ENCODE peak calls at places on chromosomes 1 and 21, in nine cellular contexts. E, Q, F, R, M, U, Z, H and V are unnamed samples.

GRCh38 chr1:106523448-106523847 is 533.0 kb upstream of the PRMT6 start:
- DNase-seq in E (no peak), Q (no peak), F (no peak), R (no peak), M (no peak), U (no peak), Z (no peak), H (no peak), V (peak)

GRCh38 chr1:57024855-57025254 is 59.0 kb upstream of the C8B start:
- DNase-seq in E (peak), Q (no peak), F (no peak), R (no peak), M (no peak), U (no peak), Z (no peak), H (no peak), V (no peak)

GRCh38 chr1:231983266-231984193 is 356.9 kb downstream of the DISC1 start:
- DNase-seq in E (no peak), Q (peak), F (no peak), R (no peak), M (no peak), U (no peak), Z (no peak), H (no peak), V (no peak)

GRCh38 chr1:214445846-214446614 is 105.4 kb downstream of the PTPN14 start:
- DNase-seq in E (no peak), Q (peak), F (peak), R (peak), M (no peak), U (peak), Z (no peak), H (peak), V (no peak)

GRCh38 chr1:76330993-76331603 is 256.6 kb downstream of the ST6GALNAC3 start:
- DNase-seq in E (no peak), Q (peak), F (peak), R (peak), M (peak), U (peak), Z (peak), H (peak), V (peak)

GRCh38 chr1:57307382-57307781 is 116.5 kb downstream of the DAB1 start:
- DNase-seq in E (no peak), Q (no peak), F (no peak), R (no peak), M (peak), U (peak), Z (peak), H (peak), V (no peak)

GRCh38 chr1:163528710-163529348 is 207.1 kb downstream of the NUF2 start:
- DNase-seq in E (no peak), Q (peak), F (peak), R (no peak), M (no peak), U (peak), Z (peak), H (no peak), V (no peak)

GRCh38 chr1:162854245-162854860 is 6.6 kb downstream of the CCDC190 start:
- DNase-seq in E (peak), Q (peak), F (peak), R (peak), M (peak), U (peak), Z (peak), H (peak), V (no peak)

GRCh38 chr1:167520711-167521206 is 2.4 kb upstream of the CD247 start:
- DNase-seq in E (no peak), Q (no peak), F (no peak), R (no peak), M (no peak), U (no peak), Z (no peak), H (no peak), V (no peak)

GRCh38 chr1:44801491-44802305 is 1.5 kb downstream of the PLK3 start:
- DNase-seq in E (no peak), Q (no peak), F (no peak), R (no peak), M (no peak), U (no peak), Z (no peak), H (no peak), V (no peak)

GRCh38 chr1:232905324-232906034 is 44.9 kb upstream of the NTPCR start:
- DNase-seq in E (no peak), Q (no peak), F (no peak), R (no peak), M (no peak), U (peak), Z (no peak), H (no peak), V (no peak)

GRCh38 chr1:196034080-196034706 is 574.0 kb downstream of the KCNT2 start:
- DNase-seq in E (no peak), Q (no peak), F (no peak), R (no peak), M (no peak), U (no peak), Z (no peak), H (no peak), V (peak)

GRCh38 chr1:94578856-94579255 is 37.3 kb upstream of the F3 start:
- DNase-seq in E (no peak), Q (no peak), F (no peak), R (no peak), M (no peak), U (no peak), Z (no peak), H (no peak), V (no peak)

GRCh38 chr1:62530516-62531154 is 66.7 kb upstream of the ANGPTL3 start:
- DNase-seq in E (peak), Q (no peak), F (no peak), R (no peak), M (no peak), U (peak), Z (peak), H (peak), V (peak)

GRCh38 chr1:119260504-119260903 is 108.1 kb upstream of the HAO2 start:
- DNase-seq in E (no peak), Q (no peak), F (no peak), R (no peak), M (no peak), U (no peak), Z (no peak), H (no peak), V (no peak)

GRCh38 chr1:95509989-95510388 is 276.0 kb downstream of the RWDD3 start:
- DNase-seq in E (no peak), Q (no peak), F (no peak), R (no peak), M (no peak), U (no peak), Z (no peak), H (no peak), V (no peak)

GRCh38 chr1:226649780-226650179 is 89.3 kb downstream of the ITPKB start:
- DNase-seq in E (no peak), Q (peak), F (no peak), R (no peak), M (no peak), U (no peak), Z (peak), H (no peak), V (no peak)

GRCh38 chr1:205237526-205238484 is 10.1 kb downstream of the TMCC2 start:
- DNase-seq in E (no peak), Q (no peak), F (no peak), R (no peak), M (peak), U (no peak), Z (peak), H (no peak), V (no peak)

GRCh38 chr1:174815036-174815435 is 184.7 kb upstream of the CACYBP start:
- DNase-seq in E (no peak), Q (peak), F (no peak), R (no peak), M (no peak), U (peak), Z (peak), H (peak), V (no peak)

GRCh38 chr21:34996304-34997081 is 52.6 kb downstream of the RUNX1 start:
- DNase-seq in E (no peak), Q (no peak), F (no peak), R (no peak), M (no peak), U (no peak), Z (no peak), H (no peak), V (no peak)

GRCh38 chr1:109723351-109723750 is 11.3 kb downstream of the GSTM5 start:
- DNase-seq in E (no peak), Q (peak), F (no peak), R (no peak), M (no peak), U (no peak), Z (no peak), H (no peak), V (no peak)